ENCODE peak calls at places on chromosome 4, in four cellular contexts. R is IMR-90, V is endothelial cell of umbilical vein, N is K562. S is an unnamed sample. For H3K36me3 and H3K9me1, the result is how much of the 10 kb centered on the place peaks cover.

GRCh38 chr4:168604496-168605373 is 107.9 kb downstream of the PALLD start:
- DNase-seq in R (peak), V (peak), N (no peak), S (no peak)

GRCh38 chr4:94758141-94758699 is 465 bp downstream of the BMPR1B start:
- DNase-seq in R (no peak), V (peak), N (no peak), S (no peak)

GRCh38 chr4:170423137-170423536 is 333.4 kb upstream of the AADAT start:
- DNase-seq in R (peak), V (no peak), N (no peak), S (no peak)

GRCh38 chr4:110619401-110620247 is 3.3 kb downstream of the PITX2 start:
- DNase-seq in R (no peak), V (no peak), N (no peak), S (no peak)

GRCh38 chr4:42398448-42399355 is 1.4 kb downstream of the SHISA3 start:
- DNase-seq in R (no peak), V (peak), N (no peak), S (no peak)

GRCh38 chr4:80322716-80323115 is 12.8 kb upstream of the CFAP299 start:
- DNase-seq in R (peak), V (peak), N (peak), S (no peak)

GRCh38 chr4:103429283-103429682 is 231.1 kb upstream of the CENPE start:
- DNase-seq in R (no peak), V (no peak), N (peak), S (no peak)

GRCh38 chr4:148081267-148081666 is 349.4 kb downstream of the ARHGAP10 start:
- DNase-seq in R (no peak), V (no peak), N (no peak), S (no peak)

GRCh38 chr4:146415829-146416228 is 105.9 kb downstream of the SLC10A7 start:
- DNase-seq in R (no peak), V (no peak), N (no peak), S (no peak)

GRCh38 chr4:8370106-8370787 is 70.3 kb downstream of the ACOX3 start:
- DNase-seq in R (no peak), V (no peak), N (no peak), S (no peak)

GRCh38 chr4:51843309-51844156 is 580 bp downstream of the DCUN1D4 start:
- DNase-seq in R (peak), V (peak), N (peak), S (no peak)

GRCh38 chr4:175657571-175657970 is 154.5 kb downstream of the GPM6A start:
- DNase-seq in R (no peak), V (no peak), N (no peak), S (no peak)

GRCh38 chr4:26719954-26720552 is 136.2 kb downstream of the TBC1D19 start:
- DNase-seq in R (peak), V (peak), N (peak), S (no peak)

GRCh38 chr4:157706134-157706533 is 466.7 kb downstream of the GASK1B start:
- DNase-seq in R (no peak), V (no peak), N (no peak), S (no peak)

GRCh38 chr4:139986621-139987510 is 167.1 kb downstream of the MAML3 start:
- DNase-seq in R (peak), V (no peak), N (no peak), S (no peak)

GRCh38 chr4:162075691-162076090 is 88.1 kb downstream of the FSTL5 start:
- DNase-seq in R (no peak), V (no peak), N (no peak), S (no peak)

GRCh38 chr4:8351931-8352367 is 82.4 kb downstream of the HTRA3 start:
- DNase-seq in R (peak), V (no peak), N (no peak), S (no peak)

GRCh38 chr4:10461091-10461849 is 4.0 kb upstream of the ZNF518B start:
- DNase-seq in R (peak), V (peak), N (peak), S (no peak)

GRCh38 chr4:112120021-112120420 is 25.2 kb upstream of the FAM241A start:
- DNase-seq in R (no peak), V (peak), N (no peak), S (no peak)

GRCh38 chr4:142353149-142353738 is 492.9 kb downstream of the INPP4B start:
- DNase-seq in R (peak), V (peak), N (peak), S (peak)

GRCh38 chr4:135804785-135805184 is 1603.2 kb upstream of the PABPC4L start:
- DNase-seq in R (no peak), V (no peak), N (no peak), S (no peak)

GRCh38 chr4:113043591-113043990 is 5.9 kb upstream of the ANK2 start:
- DNase-seq in R (no peak), V (no peak), N (no peak), S (no peak)

GRCh38 chr4:61805237-61805636 is 605.1 kb downstream of the ADGRL3 start:
- DNase-seq in R (no peak), V (no peak), N (no peak), S (no peak)

GRCh38 chr4:81421346-81422218 is 50.1 kb downstream of the RASGEF1B start:
- DNase-seq in R (peak), V (no peak), N (peak), S (peak)

GRCh38 chr4:107255596-107255995 is 219.5 kb upstream of the DKK2 start:
- DNase-seq in R (no peak), V (no peak), N (no peak), S (no peak)

GRCh38 chr4:154491341-154491679 is 289 bp downstream of the DCHS2 start:
- DNase-seq in R (peak), V (no peak), N (no peak), S (no peak)

GRCh38 chr4:3285558-3286334 is 7.1 kb upstream of the RGS12 start:
- DNase-seq in R (peak), V (no peak), N (no peak), S (no peak)

GRCh38 chr4:121827851-121828250 is 4.2 kb upstream of the CCNA2 start:
- DNase-seq in R (peak), V (no peak), N (peak), S (no peak)

DNA sequence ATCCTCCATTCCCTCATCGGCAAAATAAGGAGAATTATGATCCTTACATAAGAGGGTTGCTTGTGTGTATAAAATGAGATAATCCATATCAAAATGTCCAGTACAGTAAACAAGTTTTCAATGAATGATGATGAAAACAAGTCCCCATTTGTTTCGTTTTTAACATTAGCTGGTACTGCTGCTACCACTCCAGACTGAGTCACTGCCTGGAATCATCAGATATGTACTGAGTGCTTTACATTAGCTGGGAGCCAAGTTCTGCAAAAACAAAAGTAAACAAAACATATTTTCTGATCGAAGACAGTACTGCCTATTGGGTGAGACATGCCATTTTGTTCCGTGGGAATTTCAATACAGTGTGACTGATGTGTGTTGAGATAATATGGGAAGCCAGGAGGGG is 123.2 kb upstream of the IGFBP7 start:
- DNase-seq in R (peak), V (peak), N (no peak), S (no peak)
- H2AFZ ChIP-seq in R (no peak), V (peak), N (no peak), S (no peak)

DNA sequence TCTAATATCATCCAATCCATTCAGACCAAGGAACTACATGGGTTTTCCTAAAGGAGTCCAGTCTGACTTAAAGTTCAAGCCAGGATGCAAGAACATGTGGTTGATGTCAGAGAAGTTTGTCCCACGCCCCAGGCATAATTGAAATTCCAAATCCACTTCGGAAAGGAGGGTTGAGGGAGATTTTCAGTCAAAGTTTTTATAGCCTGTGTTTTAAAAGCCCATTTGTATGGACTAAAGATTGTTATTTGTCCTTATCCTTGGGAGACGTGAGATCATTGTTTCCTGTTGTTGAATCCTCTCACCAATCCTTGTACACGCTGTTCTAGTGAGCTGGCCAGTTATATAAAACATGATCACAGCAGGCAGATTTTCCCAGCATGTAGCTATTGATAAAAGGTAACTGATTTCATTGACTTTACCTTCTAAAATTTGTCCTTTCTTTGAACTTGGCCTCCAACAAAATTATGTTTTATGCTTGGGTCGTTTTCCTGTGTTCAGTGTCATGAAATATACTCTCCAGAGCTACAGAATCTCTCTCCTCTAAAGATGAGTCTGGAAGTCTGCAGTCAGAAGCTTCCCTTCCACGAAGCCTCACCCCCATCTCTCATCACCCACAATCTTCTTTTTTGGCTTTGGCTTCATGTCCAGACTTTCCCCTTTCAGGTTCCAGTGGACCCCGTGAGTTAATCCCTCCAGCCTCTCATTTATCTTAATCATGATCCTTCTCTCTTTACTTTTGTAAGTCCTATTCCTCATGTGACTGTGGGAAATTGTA is 92.9 kb downstream of the ATP10D start:
- DNase-seq in R (peak), V (peak), N (no peak), S (no peak)
- H3K36me3 ChIP-seq in R (under half), V (under half), N (under half), S (under half)

GRCh38 chr4:20106926-20107325 is 144.8 kb upstream of the SLIT2 start:
- DNase-seq in R (no peak), V (no peak), N (no peak), S (no peak)

GRCh38 chr4:20095805-20096541 is 155.7 kb upstream of the SLIT2 start:
- DNase-seq in R (peak), V (no peak), N (no peak), S (no peak)

GRCh38 chr4:20101831-20102230 is 149.9 kb upstream of the SLIT2 start:
- DNase-seq in R (no peak), V (no peak), N (no peak), S (no peak)
- H3K9me1 ChIP-seq in R (under half), V (under half), N (under half), S (under half)

GRCh38 chr4:31365006-31365690 is 645.0 kb downstream of the PCDH7 start:
- DNase-seq in R (no peak), V (peak), N (no peak), S (no peak)

GRCh38 chr4:31366041-31366440 is 645.9 kb downstream of the PCDH7 start:
- DNase-seq in R (peak), V (no peak), N (no peak), S (no peak)

GRCh38 chr4:31375936-31376335 is 655.8 kb downstream of the PCDH7 start:
- DNase-seq in R (no peak), V (no peak), N (no peak), S (no peak)

GRCh38 chr4:31370866-31371465 is 650.8 kb downstream of the PCDH7 start:
- DNase-seq in R (peak), V (peak), N (peak), S (no peak)
- H2AFZ ChIP-seq in R (no peak), V (no peak), N (no peak), S (no peak)

GRCh38 chr4:69689530-69690111 is 36.6 kb upstream of the UGT2A1 start:
- DNase-seq in R (peak), V (peak), N (peak), S (no peak)
- H3K36me3 ChIP-seq in R (under half), V (under half), N (under half), S (under half)

DNA sequence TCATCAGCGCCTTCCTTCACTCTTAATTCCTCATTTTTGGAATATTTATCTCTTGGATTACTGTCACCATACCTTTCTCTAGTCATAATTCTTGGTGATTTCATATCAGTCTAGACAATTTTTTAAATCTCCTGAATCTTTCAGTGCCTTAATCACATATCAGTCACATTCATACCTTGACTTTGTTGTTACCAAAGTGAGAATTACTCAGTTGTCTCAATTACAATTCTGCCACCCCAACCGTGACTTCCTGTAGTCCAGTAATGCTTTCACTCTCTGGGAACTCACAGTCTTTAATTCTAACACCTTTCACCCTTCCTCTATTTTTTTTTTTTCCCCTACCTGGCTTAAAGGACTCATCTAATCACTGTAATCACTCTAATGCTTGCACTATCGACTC is 1275.3 kb upstream of the TENM3 start:
- DNase-seq in R (no peak), V (no peak), N (no peak), S (no peak)
- H3K9me1 ChIP-seq in R (under half), V (under half), N (under half), S (under half)

GRCh38 chr4:53713767-53714166 is 122.5 kb upstream of the LNX1 start:
- DNase-seq in R (no peak), V (no peak), N (no peak), S (no peak)

GRCh38 chr4:53716011-53716410 is 124.7 kb upstream of the LNX1 start:
- DNase-seq in R (peak), V (no peak), N (no peak), S (no peak)

GRCh38 chr4:53714377-53715140 is 123.3 kb upstream of the LNX1 start:
- DNase-seq in R (peak), V (no peak), N (no peak), S (no peak)

GRCh38 chr4:53717064-53717549 is 125.8 kb upstream of the LNX1 start:
- DNase-seq in R (peak), V (no peak), N (no peak), S (no peak)

GRCh38 chr4:53716471-53717063 is 125.3 kb upstream of the LNX1 start:
- DNase-seq in R (no peak), V (no peak), N (no peak), S (no peak)
- H2AFZ ChIP-seq in R (no peak), V (no peak), N (no peak), S (no peak)

DNA sequence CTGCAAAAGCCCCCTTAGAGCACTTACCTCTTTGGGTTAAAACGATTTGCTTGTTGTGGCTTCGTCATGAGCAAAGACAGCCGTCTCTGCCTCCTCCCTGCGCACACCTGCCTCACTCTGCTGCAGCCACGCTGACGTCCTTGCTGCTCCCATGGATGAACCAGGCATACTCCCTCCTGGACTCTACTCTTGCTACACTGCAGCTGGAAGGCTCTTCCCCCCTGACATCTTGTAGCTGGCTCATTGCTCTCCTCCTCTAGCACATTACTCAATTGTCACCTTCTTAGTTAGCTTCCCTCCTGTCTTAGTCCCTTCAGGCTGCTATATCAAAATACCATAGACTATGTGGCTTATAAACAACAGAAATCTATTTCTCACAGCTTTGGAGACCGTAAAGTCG is 59.3 kb downstream of the FAM114A1 start:
- DNase-seq in R (no peak), V (no peak), N (no peak), S (no peak)
- H3K36me3 ChIP-seq in R (half or more), V (under half), N (under half), S (under half)

DNA sequence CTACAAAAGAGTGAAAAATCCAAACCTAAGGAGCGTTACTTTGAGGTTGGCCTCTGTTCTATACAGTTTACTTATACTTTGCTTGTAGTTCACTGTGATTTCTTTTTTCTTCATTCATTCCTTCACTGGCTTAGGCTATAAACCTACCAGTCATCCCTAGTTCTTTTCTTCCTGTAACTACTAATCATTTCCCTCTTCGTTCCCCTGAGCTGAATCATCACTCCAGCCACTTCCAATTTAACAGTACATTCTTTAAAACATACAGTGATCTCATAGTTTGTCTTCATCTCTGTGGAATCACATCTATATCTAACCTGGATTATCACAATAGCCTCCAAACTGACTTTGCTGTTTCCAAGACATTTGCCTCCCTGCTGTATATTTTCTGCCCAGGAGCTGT is 25.2 kb upstream of the NPFFR2 start:
- DNase-seq in R (peak), V (peak), N (no peak), S (no peak)
- H3K9me1 ChIP-seq in R (under half), V (under half), N (under half), S (under half)

GRCh38 chr4:76637704-76638361 is 202.8 kb downstream of the SHROOM3 start:
- DNase-seq in R (peak), V (no peak), N (no peak), S (no peak)
- H2AFZ ChIP-seq in R (peak), V (no peak), N (no peak), S (no peak)

S was measured in keratinocyte.